ENCODE peak calls at places on chromosomes 2 and 18, in four cellular contexts. W, J, U and M are unnamed samples.

GRCh38 chr2:130764035-130764820 is 8.9 kb downstream of the AMER3 start:
- DNase-seq in J (no peak), W (peak), U (no peak), M (no peak)

GRCh38 chr2:160042054-160042453 is 20.4 kb downstream of the PLA2R1 start:
- DNase-seq in U (no peak), J (no peak), W (no peak), M (no peak)

GRCh38 chr2:240953426-240954425 is 44.7 kb upstream of the SNED1 start:
- DNase-seq in J (no peak), W (no peak), U (peak), M (no peak)

GRCh38 chr2:240839152-240840143 is 19.4 kb upstream of the KIF1A start:
- DNase-seq in J (no peak), U (no peak), W (peak), M (peak)

GRCh38 chr2:33210626-33211025 is 263.9 kb downstream of the LTBP1 start:
- DNase-seq in U (peak), J (no peak), W (peak), M (peak)

GRCh38 chr2:70181363-70181956 is 9.4 kb downstream of the C2orf42 start:
- DNase-seq in W (no peak), U (no peak), J (no peak), M (no peak)

GRCh38 chr18:51614967-51615571 is 417.6 kb upstream of the MEX3C start:
- DNase-seq in U (no peak), W (peak), J (no peak), M (no peak)

GRCh38 chr2:146986161-146986560 is 858.7 kb upstream of the ACVR2A start:
- DNase-seq in J (no peak), W (no peak), U (no peak), M (no peak)

GRCh38 chr18:9782073-9782857 is 74.2 kb downstream of the RAB31 start:
- DNase-seq in U (no peak), W (no peak), J (no peak), M (peak)

GRCh38 chr2:88561646-88562388 is 65.4 kb downstream of the EIF2AK3 start:
- DNase-seq in U (no peak), J (no peak), W (no peak), M (no peak)

GRCh38 chr2:11396690-11396985 is 52.2 kb upstream of the ROCK2 start:
- DNase-seq in J (no peak), W (no peak), U (no peak), M (no peak)

GRCh38 chr18:58502628-58503027 is 126.3 kb downstream of the ALPK2 start:
- DNase-seq in J (peak), U (no peak), W (no peak), M (no peak)

GRCh38 chr2:59312022-59312421 is 1070.9 kb upstream of the FANCL start:
- DNase-seq in W (no peak), J (no peak), U (no peak), M (no peak)

GRCh38 chr2:70921031-70921430 is 14.7 kb upstream of the ATP6V1B1 start:
- DNase-seq in J (peak), U (peak), W (no peak), M (no peak)

GRCh38 chr2:231413456-231413855 is 17.9 kb downstream of the B3GNT7 start:
- DNase-seq in U (no peak), J (no peak), W (peak), M (no peak)

GRCh38 chr2:174771631-174772491 is 7.6 kb upstream of the CHRNA1 start:
- DNase-seq in J (peak), U (peak), W (peak), M (peak)

GRCh38 chr2:207743514-207743913 is 26.2 kb downstream of the FZD5 start:
- DNase-seq in W (no peak), J (no peak), U (no peak), M (no peak)

GRCh38 chr18:77650799-77651385 is 401.2 kb downstream of the GALR1 start:
- DNase-seq in J (peak), W (peak), U (peak), M (peak)

GRCh38 chr2:28507806-28508764 is 12.2 kb downstream of the PLB1 start:
- DNase-seq in J (no peak), U (no peak), W (peak), M (no peak)

GRCh38 chr2:28511871-28512606 is 16.2 kb downstream of the PLB1 start:
- DNase-seq in U (no peak), J (no peak), W (no peak), M (no peak)

GRCh38 chr2:28512607-28512965 is 16.7 kb downstream of the PLB1 start:
- DNase-seq in U (no peak), W (no peak), J (no peak), M (no peak)

GRCh38 chr2:28509361-28509760 is 13.5 kb downstream of the PLB1 start:
- DNase-seq in W (no peak), J (no peak), U (no peak), M (no peak)

GRCh38 chr2:28510184-28510583 is 14.3 kb downstream of the PLB1 start:
- DNase-seq in J (no peak), W (no peak), U (no peak), M (peak)
- H3K4me3 ChIP-seq in J (no peak), W (no peak), U (no peak), M (no peak)

DNA sequence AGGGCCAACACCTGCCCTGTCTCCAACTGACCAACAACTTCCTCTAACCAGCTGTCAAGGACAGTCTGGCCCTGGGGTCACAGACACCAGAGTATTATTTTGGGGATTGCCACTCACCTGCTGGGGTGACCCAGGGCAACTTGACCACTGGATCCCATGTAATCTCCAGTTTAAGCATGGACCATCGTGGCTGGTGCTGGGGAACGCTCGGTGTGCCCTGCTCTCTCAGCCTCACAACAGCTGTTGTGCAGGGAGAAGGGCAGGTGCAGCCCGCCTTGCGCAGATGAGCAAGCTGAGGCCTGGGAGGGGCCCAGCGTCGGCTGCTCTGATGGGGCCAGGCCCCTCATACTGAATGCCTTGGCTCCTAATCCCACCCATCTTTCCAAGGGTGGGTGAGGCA is 21.0 kb upstream of the INHBB start:
- DNase-seq in U (no peak), W (peak), J (no peak), M (no peak)
- H3K4me3 ChIP-seq in U (no peak), W (no peak), J (no peak), M (no peak)

DNA sequence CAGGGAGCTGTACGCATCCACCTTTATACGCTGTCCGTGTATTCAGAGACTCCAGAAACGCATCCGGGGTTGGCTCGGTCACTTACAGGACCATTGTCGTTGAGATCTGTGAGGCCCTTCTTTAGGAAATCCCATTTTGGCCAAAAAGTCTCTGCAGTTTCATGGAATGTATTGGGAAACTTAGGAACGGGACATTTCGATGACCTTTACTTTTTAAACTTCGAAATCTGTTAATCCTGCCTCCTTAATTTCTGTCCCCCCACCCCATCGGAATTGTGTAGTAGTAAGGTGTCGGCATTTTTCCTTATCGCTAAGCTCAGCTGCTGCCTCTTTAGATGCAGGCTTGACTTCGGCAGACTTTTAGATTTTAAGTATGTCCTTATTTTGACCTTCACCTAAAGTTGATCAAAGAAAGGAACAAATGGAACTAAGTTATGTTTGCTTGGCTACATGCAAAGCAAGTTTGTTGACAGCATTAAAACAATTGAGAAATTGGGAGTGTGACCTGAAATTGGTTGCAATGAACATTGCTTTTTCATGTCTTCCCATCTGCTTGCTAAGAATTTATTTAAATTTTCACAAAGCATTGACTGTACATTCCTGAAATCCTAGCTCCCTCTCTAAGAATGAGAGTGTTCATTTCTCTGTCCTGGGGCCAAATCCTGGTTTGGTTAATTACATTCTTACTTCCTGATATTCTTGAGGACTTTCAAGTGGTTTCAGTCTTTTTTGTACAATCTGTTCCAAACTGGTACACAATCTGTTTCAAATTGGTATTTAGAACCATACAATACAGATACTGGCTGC is 886 bp upstream of the RAPH1 start:
- DNase-seq in W (no peak), U (no peak), J (no peak), M (no peak)
- H3K4me3 ChIP-seq in W (peak), U (peak), J (peak), M (peak)

DNA sequence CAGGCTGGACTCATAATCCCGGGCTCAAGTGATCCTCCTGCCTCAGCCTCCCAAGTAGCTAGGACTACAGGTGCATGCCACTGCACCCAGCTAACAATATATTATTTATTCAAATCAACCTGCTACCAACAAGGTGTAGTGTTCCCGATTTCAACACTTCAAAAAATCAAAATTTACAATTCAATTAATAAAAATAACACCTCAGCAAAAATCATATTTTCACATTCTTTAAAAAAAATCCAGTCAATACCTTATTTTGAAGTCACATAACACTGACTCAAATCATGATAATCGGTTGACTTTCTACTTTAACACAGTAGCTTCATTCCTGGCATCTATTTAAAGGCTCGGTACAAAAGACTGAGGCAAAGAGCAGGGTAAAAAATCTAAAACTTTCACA is 7.2 kb downstream of the GPR75 start:
- DNase-seq in U (no peak), W (no peak), J (no peak), M (no peak)
- H3K4me3 ChIP-seq in U (no peak), W (no peak), J (no peak), M (no peak)

DNA sequence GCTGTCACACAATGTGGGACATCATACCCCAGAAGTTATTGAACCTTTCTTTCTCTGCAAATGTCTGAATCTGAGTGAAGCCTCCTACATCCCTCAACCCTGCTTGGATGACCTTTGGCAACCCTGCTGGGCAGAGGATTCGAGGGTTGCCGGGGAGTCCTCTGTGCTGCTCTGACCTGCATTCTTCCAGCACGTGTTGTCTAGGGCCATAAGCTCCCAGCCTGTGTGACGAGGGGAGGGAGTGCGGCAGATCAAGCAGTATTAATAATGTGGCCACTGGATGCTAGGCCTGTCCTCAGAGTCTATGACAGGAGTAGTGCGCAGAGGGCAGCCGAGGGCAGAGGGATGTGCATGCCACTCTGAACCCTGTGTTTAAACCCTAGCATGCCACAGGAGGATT is 58.8 kb downstream of the RPL37A start:
- DNase-seq in W (no peak), J (peak), U (no peak), M (no peak)
- H3K4me3 ChIP-seq in W (no peak), J (no peak), U (no peak), M (no peak)

GRCh38 chr2:44803100-44803424 is 138.4 kb upstream of the SIX3 start:
- DNase-seq in W (no peak), U (no peak), J (no peak), M (no peak)

GRCh38 chr2:44801676-44802408 is 139.7 kb upstream of the SIX3 start:
- DNase-seq in U (no peak), J (no peak), W (no peak), M (no peak)

GRCh38 chr2:44804406-44805235 is 136.9 kb upstream of the SIX3 start:
- DNase-seq in J (no peak), W (no peak), U (no peak), M (no peak)

GRCh38 chr2:44801289-44801675 is 140.2 kb upstream of the SIX3 start:
- DNase-seq in U (no peak), J (no peak), W (no peak), M (no peak)

GRCh38 chr2:44802409-44803099 is 138.9 kb upstream of the SIX3 start:
- DNase-seq in W (no peak), U (peak), J (no peak), M (no peak)
- H3K4me3 ChIP-seq in W (peak), U (peak), J (no peak), M (no peak)